ENCODE peak calls at places on chromosomes 11 and 22, in six cellular contexts. One of them, this sample, is unnamed.

GRCh38 chr11:64246874-64247728 is at the start of gene PPP1R14B:
- DNase-seq in astrocyte of the cerebellum: peak; percentile 53
- DNase-seq in RCC 7860: peak; percentile 56
- DNase-seq in M059J: peak; percentile 88
- DNase-seq in AG20443: peak; percentile 92
- DNase-seq in SHP77: peak; percentile 89
- DNase-seq in this sample: peak; percentile 67

GRCh38 chr22:20021196-20022181 is 579 bp downstream of the TANGO2 start:
- DNase-seq in astrocyte of the cerebellum: no peak
- DNase-seq in RCC 7860: peak; percentile 25
- DNase-seq in M059J: peak; percentile 79
- DNase-seq in AG20443: peak; percentile 77
- DNase-seq in SHP77: no peak
- DNase-seq in this sample: no peak

GRCh38 chr22:40310771-40311120 is 35.6 kb upstream of the ADSL start:
- DNase-seq in astrocyte of the cerebellum: no peak
- DNase-seq in RCC 7860: no peak
- DNase-seq in M059J: no peak
- DNase-seq in AG20443: no peak
- DNase-seq in SHP77: no peak
- DNase-seq in this sample: no peak

GRCh38 chr22:30381250-30381649 is 6.0 kb downstream of the RNF215 start:
- DNase-seq in astrocyte of the cerebellum: no peak
- DNase-seq in RCC 7860: no peak
- DNase-seq in M059J: no peak
- DNase-seq in AG20443: no peak
- DNase-seq in SHP77: no peak
- DNase-seq in this sample: no peak

GRCh38 chr22:26617251-26618199 is at the start of gene CRYBB1:
- DNase-seq in astrocyte of the cerebellum: no peak
- DNase-seq in RCC 7860: no peak
- DNase-seq in M059J: no peak
- DNase-seq in AG20443: peak; percentile 46
- DNase-seq in SHP77: no peak
- DNase-seq in this sample: no peak

GRCh38 chr22:20258584-20259335 is 9.4 kb downstream of the RTN4R start:
- DNase-seq in astrocyte of the cerebellum: no peak
- DNase-seq in RCC 7860: no peak
- DNase-seq in M059J: no peak
- DNase-seq in AG20443: no peak
- DNase-seq in SHP77: no peak
- DNase-seq in this sample: no peak

GRCh38 chr11:69703711-69704507 is at the start of gene FGF19:
- DNase-seq in astrocyte of the cerebellum: no peak
- DNase-seq in RCC 7860: no peak
- DNase-seq in M059J: no peak
- DNase-seq in AG20443: peak; percentile 42
- DNase-seq in SHP77: no peak
- DNase-seq in this sample: no peak

GRCh38 chr11:102573851-102574250 is 43.3 kb upstream of the MMP7 start:
- DNase-seq in astrocyte of the cerebellum: peak; percentile 16
- DNase-seq in RCC 7860: peak; percentile 38
- DNase-seq in M059J: peak; percentile 62
- DNase-seq in AG20443: no peak
- DNase-seq in SHP77: no peak
- DNase-seq in this sample: no peak

GRCh38 chr22:29773233-29773632 is 6.1 kb downstream of the UQCR10 start:
- DNase-seq in astrocyte of the cerebellum: no peak
- DNase-seq in RCC 7860: peak; percentile 80
- DNase-seq in M059J: peak; percentile 82
- DNase-seq in AG20443: no peak
- DNase-seq in SHP77: no peak
- DNase-seq in this sample: no peak

GRCh38 chr11:82462588-82462987 is 271.1 kb downstream of the FAM181B start:
- DNase-seq in astrocyte of the cerebellum: no peak
- DNase-seq in RCC 7860: no peak
- DNase-seq in M059J: no peak
- DNase-seq in AG20443: no peak
- DNase-seq in SHP77: no peak
- DNase-seq in this sample: no peak

GRCh38 chr11:117199061-117199915 is at the start of gene TAGLN:
- DNase-seq in astrocyte of the cerebellum: peak; percentile 89
- DNase-seq in RCC 7860: no peak
- DNase-seq in M059J: peak; percentile 92
- DNase-seq in AG20443: peak; percentile 97
- DNase-seq in SHP77: no peak
- DNase-seq in this sample: no peak

GRCh38 chr11:77198440-77198849 is 70.4 kb downstream of the MYO7A start:
- DNase-seq in astrocyte of the cerebellum: no peak
- DNase-seq in RCC 7860: no peak
- DNase-seq in M059J: no peak
- DNase-seq in AG20443: no peak
- DNase-seq in SHP77: no peak
- DNase-seq in this sample: no peak

GRCh38 chr11:22193348-22194051 is 615 bp downstream of the ANO5 start:
- DNase-seq in astrocyte of the cerebellum: no peak
- DNase-seq in RCC 7860: no peak
- DNase-seq in M059J: no peak
- DNase-seq in AG20443: peak; percentile 17
- DNase-seq in SHP77: no peak
- DNase-seq in this sample: no peak

GRCh38 chr22:33848251-33848650 is 72.0 kb downstream of the LARGE1 start:
- DNase-seq in astrocyte of the cerebellum: no peak
- DNase-seq in RCC 7860: no peak
- DNase-seq in M059J: peak; percentile 25
- DNase-seq in AG20443: no peak
- DNase-seq in SHP77: no peak
- DNase-seq in this sample: no peak

GRCh38 chr11:35178862-35179261 is 39.9 kb downstream of the CD44 start:
- DNase-seq in astrocyte of the cerebellum: no peak
- DNase-seq in RCC 7860: peak; percentile 20
- DNase-seq in M059J: peak; percentile 67
- DNase-seq in AG20443: no peak
- DNase-seq in SHP77: no peak
- DNase-seq in this sample: no peak